ENCODE peak calls at places on chromosomes 16 and 17, in four cellular contexts. T is WTC11, W is GM23338, J is IMR-90. D is an unnamed sample.
A peak's percentile ranks its signal among the peaks of the same experiment; 100 is the strongest.

GRCh38 chr17:57861737-57862409 is 12.0 kb upstream of the MRPS23 start:
- DNase-seq in J (no peak), W (peak; percentile 73), T (peak; percentile 58), D (no peak)

GRCh38 chr17:34578656-34579016 is 746 bp upstream of the TMEM132E start:
- DNase-seq in T (no peak), J (no peak), W (peak; percentile 44), D (no peak)

GRCh38 chr17:77555741-77556291 is 402.7 kb upstream of the TNRC6C start:
- DNase-seq in T (no peak), J (no peak), W (no peak), D (peak; percentile 26)

GRCh38 chr17:4535667-4536258 is 19.4 kb downstream of the MYBBP1A start:
- DNase-seq in W (peak; percentile 32), J (no peak), T (no peak), D (no peak)

GRCh38 chr16:63789603-63790002 is 1332.3 kb downstream of the CDH11 start:
- DNase-seq in W (peak; percentile 36), T (no peak), J (no peak), D (peak; percentile 25)

GRCh38 chr16:576823-577201 is 7.0 kb downstream of the PIGQ start:
- DNase-seq in T (peak; percentile 73), W (peak; percentile 80), J (no peak), D (no peak)

GRCh38 chr17:36946726-36947091 is 2.0 kb upstream of the AATF start:
- DNase-seq in W (peak; percentile 62), J (no peak), T (no peak), D (no peak)

GRCh38 chr17:66904760-66905637 is 59.5 kb upstream of the CACNG4 start:
- DNase-seq in J (peak; percentile 72), W (no peak), T (no peak), D (peak; percentile 83)

GRCh38 chr17:78391843-78392242 is 13.4 kb downstream of the PGS1 start:
- DNase-seq in W (no peak), T (no peak), J (peak; percentile 89), D (peak; percentile 89)

GRCh38 chr17:40355123-40355803 is 9.3 kb downstream of the GJD3 start:
- DNase-seq in J (peak; percentile 43), T (peak; percentile 96), W (peak; percentile 88), D (peak; percentile 52)

GRCh38 chr16:88489163-88489721 is 36.2 kb downstream of the ZFPM1 start:
- DNase-seq in T (no peak), J (no peak), W (no peak), D (no peak)

GRCh38 chr16:1047801-1048200 is 24.7 kb upstream of the SSTR5 start:
- DNase-seq in W (no peak), T (no peak), J (no peak), D (no peak)

GRCh38 chr16:4179020-4179419 is 62.8 kb upstream of the ADCY9 start:
- DNase-seq in W (no peak), J (peak; percentile 54), T (no peak), D (peak; percentile 96)

GRCh38 chr16:4317471-4318170 is 1.8 kb downstream of the GLIS2 start:
- DNase-seq in T (no peak), J (no peak), W (peak; percentile 17), D (no peak)

GRCh38 chr16:46650224-46650623 is 29.0 kb upstream of the SHCBP1 start:
- DNase-seq in W (no peak), J (peak; percentile 80), T (no peak), D (no peak)

GRCh38 chr17:32794533-32795246 is 82.2 kb downstream of the MYO1D start:
- DNase-seq in J (no peak), W (peak; percentile 25), T (no peak), D (no peak)

GRCh38 chr17:65584604-65585521 is 23.4 kb upstream of the AXIN2 start:
- DNase-seq in J (no peak), W (no peak), T (no peak), D (no peak)

GRCh38 chr16:20904507-20905079 is 4.0 kb downstream of the LYRM1 start:
- DNase-seq in W (no peak), T (no peak), J (peak; percentile 60), D (peak; percentile 41)

GRCh38 chr17:81309140-81309858 is 14.2 kb upstream of the SLC38A10 start:
- DNase-seq in T (peak; percentile 64), J (peak; percentile 51), W (peak; percentile 83), D (peak; percentile 49)

GRCh38 chr16:51392651-51393187 is 241.6 kb upstream of the SALL1 start:
- DNase-seq in W (peak; percentile 52), J (peak; percentile 85), T (peak; percentile 21), D (peak; percentile 67)

GRCh38 chr17:45855691-45856315 is 11.1 kb downstream of the SPPL2C start:
- DNase-seq in J (no peak), W (no peak), T (no peak), D (no peak)

DNA sequence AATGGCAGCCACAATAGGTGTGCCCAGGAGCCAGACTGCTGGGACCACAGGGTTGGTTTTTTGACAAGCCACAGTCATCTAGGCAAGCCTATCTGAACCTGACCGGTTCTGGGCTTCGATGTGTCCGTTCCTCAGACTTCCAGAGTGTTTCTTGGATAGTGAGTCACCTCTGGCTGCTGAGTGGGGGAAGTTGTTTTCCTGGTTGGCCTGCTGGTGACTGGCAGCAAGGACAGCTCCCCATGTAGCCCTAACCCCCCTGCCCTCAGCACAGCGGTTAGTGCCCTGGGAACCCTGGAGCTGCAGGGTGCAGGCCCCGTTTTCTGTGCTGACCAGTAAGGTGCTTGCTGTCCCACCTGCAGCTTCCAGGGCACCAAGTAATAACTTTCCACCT is 65.5 kb downstream of the PLD6 start:
- DNase-seq in T (no peak), J (peak; percentile 79), W (no peak), D (peak; percentile 82)
- TF ChIP-seq CTCF in T (no peak), J (peak; percentile 19), W (no peak), D (peak; percentile 21)

DNA sequence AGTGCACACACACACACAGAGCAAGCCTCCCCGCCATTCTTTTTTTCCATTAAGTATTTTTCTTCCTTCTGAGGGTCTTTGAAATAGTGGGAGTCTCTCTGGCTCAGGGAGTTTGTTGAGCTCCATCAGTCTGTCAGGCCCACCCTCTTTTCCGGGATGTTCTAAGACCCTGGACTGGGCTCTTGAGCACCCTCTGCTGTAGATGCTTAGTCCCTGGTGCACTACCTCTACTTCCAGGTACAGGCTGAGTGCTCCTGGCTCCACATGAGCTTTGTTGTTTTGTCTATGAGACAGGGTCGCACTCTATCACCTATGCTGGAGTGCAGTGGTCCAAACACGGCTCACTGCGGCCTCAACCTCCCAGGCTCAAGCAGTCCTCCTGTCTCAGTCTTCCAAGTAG is 20.7 kb downstream of the LIMD2 start:
- DNase-seq in W (peak; percentile 60), T (no peak), J (no peak), D (no peak)
- TF ChIP-seq CTCF in W (peak; percentile 44), T (no peak), J (no peak), D (no peak)

GRCh38 chr17:61699032-61699431 is 108.0 kb upstream of the NACA2 start:
- DNase-seq in T (no peak), J (no peak), W (no peak), D (no peak)

GRCh38 chr17:61698244-61698643 is 107.2 kb upstream of the NACA2 start:
- DNase-seq in W (no peak), J (no peak), T (no peak), D (no peak)

GRCh38 chr17:61694095-61694494 is 103.1 kb upstream of the NACA2 start:
- DNase-seq in J (no peak), T (no peak), W (no peak), D (no peak)

GRCh38 chr17:61699694-61700093 is 108.7 kb upstream of the NACA2 start:
- DNase-seq in T (no peak), W (no peak), J (no peak), D (no peak)

GRCh38 chr17:61695779-61696337 is 104.8 kb upstream of the NACA2 start:
- DNase-seq in T (no peak), J (no peak), W (no peak), D (no peak)
- TF ChIP-seq CTCF in T (no peak), J (no peak), W (no peak), D (no peak)

GRCh38 chr17:9285602-9286001 is 264.3 kb downstream of the NTN1 start:
- DNase-seq in W (no peak), T (no peak), J (no peak), D (no peak)
- TF ChIP-seq CTCF in W (no peak), T (no peak), J (no peak), D (no peak)

DNA sequence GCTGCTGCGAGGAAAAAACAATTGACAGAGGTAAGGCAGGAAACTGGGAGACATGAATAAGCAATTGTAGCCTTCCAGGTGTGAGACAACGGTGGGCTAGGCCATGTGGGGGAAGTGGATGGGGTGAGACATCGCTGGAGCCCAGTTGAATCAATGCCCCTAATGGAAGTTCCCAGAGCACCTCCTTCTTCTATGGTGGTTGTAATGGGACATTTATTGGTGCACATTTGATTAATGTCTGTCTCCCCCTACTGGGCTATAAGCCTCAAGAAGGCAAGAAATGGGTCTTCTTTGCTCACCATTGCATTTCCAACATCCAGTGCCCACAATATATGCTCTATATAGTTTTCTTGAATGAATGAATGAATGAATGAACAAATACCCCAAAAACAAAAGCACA is 22.7 kb upstream of the CD300E start:
- DNase-seq in T (no peak), W (peak; percentile 68), J (no peak), D (no peak)
- TF ChIP-seq CTCF in T (no peak), W (peak; percentile 66), J (peak; percentile 4), D (peak; percentile 44)

GRCh38 chr16:75494696-75495601 is at the start of gene CHST6:
- DNase-seq in T (peak; percentile 82), J (no peak), W (peak; percentile 91), D (no peak)

GRCh38 chr16:75488322-75488721 is 6.9 kb downstream of the CHST6 start:
- DNase-seq in T (no peak), W (no peak), J (no peak), D (no peak)

GRCh38 chr16:75494184-75494583 is 1.1 kb downstream of the CHST6 start:
- DNase-seq in T (no peak), W (no peak), J (no peak), D (no peak)

GRCh38 chr16:75496546-75496945 is 1.3 kb upstream of the CHST6 start:
- DNase-seq in T (no peak), J (no peak), W (no peak), D (no peak)

GRCh38 chr16:75491876-75492275 is 3.4 kb downstream of the CHST6 start:
- DNase-seq in T (peak; percentile 39), W (peak; percentile 57), J (no peak), D (no peak)
- TF ChIP-seq CTCF in T (no peak), W (peak; percentile 43), J (no peak), D (no peak)

GRCh38 chr17:42681976-42682375 is 333 bp upstream of the CCR10 start:
- DNase-seq in J (no peak), W (no peak), T (no peak), D (no peak)

GRCh38 chr17:42677921-42678781 is 1.4 kb upstream of the PLEKHH3 start:
- DNase-seq in T (peak; percentile 91), J (peak; percentile 73), W (peak; percentile 96), D (peak; percentile 79)

GRCh38 chr17:42680331-42680808 is 1.3 kb downstream of the CCR10 start:
- DNase-seq in J (peak; percentile 29), W (no peak), T (no peak), D (no peak)

GRCh38 chr17:42679001-42679491 is 2.3 kb upstream of the PLEKHH3 start:
- DNase-seq in J (peak; percentile 39), W (peak; percentile 67), T (no peak), D (peak; percentile 79)

GRCh38 chr17:42679492-42680330 is 1.9 kb downstream of the CCR10 start:
- DNase-seq in W (peak; percentile 88), T (peak; percentile 82), J (peak; percentile 75), D (peak; percentile 84)
- TF ChIP-seq CTCF in W (peak; percentile 60), T (peak; percentile 70), J (peak; percentile 86), D (peak; percentile 31)

D was measured in epithelial cell of esophagus.